ENCODE peak calls at places on chromosomes 5 and 9, in ten cellular contexts. One of them, this sample, is unnamed.

GRCh38 chr5:6488021-6488420 is 39.4 kb downstream of the UBE2QL1 start:
- DNase-seq in Ammon's horn: peak; percentile 81
- DNase-seq in activated naive CD4-positive, alpha-beta T cell: no peak
- DNase-seq in endothelial cell: no peak
- DNase-seq in mesendoderm: no peak
- DNase-seq in tibial artery: no peak
- DNase-seq in heart right ventricle: no peak
- DNase-seq in OCI-LY7: no peak
- DNase-seq in omental fat pad: no peak
- DNase-seq in NB4: no peak
- DNase-seq in this sample: no peak

GRCh38 chr5:1834022-1834551 is 32.9 kb downstream of the NDUFS6 start:
- DNase-seq in activated naive CD4-positive, alpha-beta T cell: no peak
- DNase-seq in OCI-LY7: no peak
- DNase-seq in Ammon's horn: no peak
- DNase-seq in heart right ventricle: no peak
- DNase-seq in NB4: no peak
- DNase-seq in tibial artery: no peak
- DNase-seq in omental fat pad: no peak
- DNase-seq in mesendoderm: no peak
- DNase-seq in endothelial cell: no peak
- DNase-seq in this sample: no peak

GRCh38 chr5:14698495-14698894 is 34.0 kb downstream of the OTULIN start:
- DNase-seq in endothelial cell: no peak
- DNase-seq in Ammon's horn: no peak
- DNase-seq in activated naive CD4-positive, alpha-beta T cell: no peak
- DNase-seq in tibial artery: peak; percentile 67
- DNase-seq in heart right ventricle: no peak
- DNase-seq in OCI-LY7: no peak
- DNase-seq in NB4: no peak
- DNase-seq in mesendoderm: no peak
- DNase-seq in omental fat pad: no peak
- DNase-seq in this sample: no peak

GRCh38 chr9:124366476-124367220 is 48.6 kb downstream of the PSMB7 start:
- DNase-seq in endothelial cell: no peak
- DNase-seq in omental fat pad: no peak
- DNase-seq in mesendoderm: no peak
- DNase-seq in activated naive CD4-positive, alpha-beta T cell: no peak
- DNase-seq in heart right ventricle: no peak
- DNase-seq in Ammon's horn: no peak
- DNase-seq in tibial artery: no peak
- DNase-seq in OCI-LY7: no peak
- DNase-seq in NB4: no peak
- DNase-seq in this sample: no peak

GRCh38 chr5:68216737-68217231 is 1.2 kb downstream of the PIK3R1 start:
- DNase-seq in NB4: no peak
- DNase-seq in endothelial cell: peak; percentile 7
- DNase-seq in tibial artery: no peak
- DNase-seq in heart right ventricle: no peak
- DNase-seq in mesendoderm: no peak
- DNase-seq in Ammon's horn: peak; percentile 33
- DNase-seq in activated naive CD4-positive, alpha-beta T cell: no peak
- DNase-seq in OCI-LY7: peak; percentile 37
- DNase-seq in omental fat pad: no peak
- DNase-seq in this sample: no peak

GRCh38 chr5:172887735-172888134 is 53.7 kb downstream of the ERGIC1 start:
- DNase-seq in Ammon's horn: peak; percentile 62
- DNase-seq in omental fat pad: no peak
- DNase-seq in NB4: no peak
- DNase-seq in mesendoderm: peak; percentile 59
- DNase-seq in activated naive CD4-positive, alpha-beta T cell: no peak
- DNase-seq in endothelial cell: peak; percentile 69
- DNase-seq in OCI-LY7: no peak
- DNase-seq in heart right ventricle: no peak
- DNase-seq in tibial artery: no peak
- DNase-seq in this sample: no peak

GRCh38 chr5:139574641-139575312 is 13.6 kb downstream of the UBE2D2 start:
- DNase-seq in mesendoderm: peak; percentile 56
- DNase-seq in endothelial cell: peak; percentile 18
- DNase-seq in OCI-LY7: peak; percentile 79
- DNase-seq in omental fat pad: no peak
- DNase-seq in tibial artery: no peak
- DNase-seq in NB4: peak; percentile 63
- DNase-seq in Ammon's horn: peak; percentile 36
- DNase-seq in heart right ventricle: no peak
- DNase-seq in activated naive CD4-positive, alpha-beta T cell: no peak
- DNase-seq in this sample: peak; percentile 84

GRCh38 chr9:93598647-93599241 is 22.4 kb downstream of the PHF2 start:
- DNase-seq in OCI-LY7: no peak
- DNase-seq in activated naive CD4-positive, alpha-beta T cell: no peak
- DNase-seq in NB4: no peak
- DNase-seq in endothelial cell: no peak
- DNase-seq in omental fat pad: no peak
- DNase-seq in Ammon's horn: no peak
- DNase-seq in mesendoderm: no peak
- DNase-seq in heart right ventricle: no peak
- DNase-seq in tibial artery: no peak
- DNase-seq in this sample: no peak

GRCh38 chr5:75202935-75203334 is 33.7 kb downstream of the ANKRD31 start:
- DNase-seq in Ammon's horn: no peak
- DNase-seq in endothelial cell: no peak
- DNase-seq in activated naive CD4-positive, alpha-beta T cell: no peak
- DNase-seq in tibial artery: no peak
- DNase-seq in heart right ventricle: no peak
- DNase-seq in mesendoderm: peak; percentile 10
- DNase-seq in NB4: no peak
- DNase-seq in omental fat pad: no peak
- DNase-seq in OCI-LY7: no peak
- DNase-seq in this sample: peak; percentile 4

GRCh38 chr9:93810028-93810971 is 144.9 kb downstream of the BARX1 start:
- DNase-seq in tibial artery: no peak
- DNase-seq in omental fat pad: no peak
- DNase-seq in OCI-LY7: no peak
- DNase-seq in endothelial cell: no peak
- DNase-seq in activated naive CD4-positive, alpha-beta T cell: no peak
- DNase-seq in heart right ventricle: no peak
- DNase-seq in mesendoderm: peak; percentile 40
- DNase-seq in Ammon's horn: no peak
- DNase-seq in NB4: no peak
- DNase-seq in this sample: no peak

GRCh38 chr9:134912126-134912840 is 5.4 kb downstream of the FCN1 start:
- DNase-seq in activated naive CD4-positive, alpha-beta T cell: no peak
- DNase-seq in NB4: no peak
- DNase-seq in heart right ventricle: no peak
- DNase-seq in Ammon's horn: no peak
- DNase-seq in omental fat pad: no peak
- DNase-seq in OCI-LY7: no peak
- DNase-seq in tibial artery: peak; percentile 11
- DNase-seq in endothelial cell: no peak
- DNase-seq in mesendoderm: no peak
- DNase-seq in this sample: no peak

GRCh38 chr5:54360089-54360488 is 49.7 kb upstream of the ARL15 start:
- DNase-seq in endothelial cell: no peak
- DNase-seq in Ammon's horn: no peak
- DNase-seq in activated naive CD4-positive, alpha-beta T cell: no peak
- DNase-seq in tibial artery: peak; percentile 22
- DNase-seq in mesendoderm: peak; percentile 79
- DNase-seq in NB4: no peak
- DNase-seq in heart right ventricle: no peak
- DNase-seq in omental fat pad: no peak
- DNase-seq in OCI-LY7: no peak
- DNase-seq in this sample: no peak

GRCh38 chr9:134644715-134645606 is 3.4 kb downstream of the COL5A1 start:
- DNase-seq in omental fat pad: peak; percentile 79
- DNase-seq in NB4: peak; percentile 11
- DNase-seq in OCI-LY7: no peak
- DNase-seq in activated naive CD4-positive, alpha-beta T cell: no peak
- DNase-seq in heart right ventricle: peak; percentile 73
- DNase-seq in mesendoderm: peak; percentile 51
- DNase-seq in endothelial cell: no peak
- DNase-seq in tibial artery: peak; percentile 85
- DNase-seq in Ammon's horn: peak; percentile 35
- DNase-seq in this sample: no peak

GRCh38 chr9:134059188-134059641 is 8.6 kb downstream of the BRD3 start:
- DNase-seq in OCI-LY7: no peak
- DNase-seq in omental fat pad: no peak
- DNase-seq in NB4: no peak
- DNase-seq in heart right ventricle: no peak
- DNase-seq in tibial artery: peak; percentile 16
- DNase-seq in endothelial cell: no peak
- DNase-seq in mesendoderm: no peak
- DNase-seq in Ammon's horn: no peak
- DNase-seq in activated naive CD4-positive, alpha-beta T cell: no peak
- DNase-seq in this sample: no peak

GRCh38 chr9:99231708-99232107 is 9.6 kb downstream of the SEC61B start:
- DNase-seq in Ammon's horn: no peak
- DNase-seq in tibial artery: no peak
- DNase-seq in omental fat pad: no peak
- DNase-seq in heart right ventricle: no peak
- DNase-seq in OCI-LY7: peak; percentile 58
- DNase-seq in NB4: peak; percentile 32
- DNase-seq in mesendoderm: peak; percentile 33
- DNase-seq in activated naive CD4-positive, alpha-beta T cell: no peak
- DNase-seq in endothelial cell: peak; percentile 28
- DNase-seq in this sample: peak; percentile 66

This sample was measured in NAMALWA.